ENCODE peak calls at places on chromosome 21, in five cellular contexts. M, U, R, X and N are unnamed samples.

GRCh38 chr21:46048926-46049889 is 48.7 kb upstream of the COL6A2 start:
- DNase-seq in M (peak; percentile 98), U (no peak), R (peak; percentile 92), X (peak; percentile 61), N (no peak)

GRCh38 chr21:28614816-28615215 is 377.9 kb downstream of the LTN1 start:
- DNase-seq in M (no peak), U (no peak), R (no peak), X (no peak), N (no peak)

GRCh38 chr21:36839123-36839522 is 127.3 kb downstream of the HLCS start:
- DNase-seq in M (peak; percentile 87), U (no peak), R (no peak), X (no peak), N (no peak)

GRCh38 chr21:39882186-39882882 is 15.1 kb downstream of the PCP4 start:
- DNase-seq in M (no peak), U (no peak), R (no peak), X (no peak), N (no peak)

GRCh38 chr21:41186763-41187536 is 19.0 kb downstream of the BACE2 start:
- DNase-seq in M (no peak), U (no peak), R (no peak), X (no peak), N (no peak)

GRCh38 chr21:45220106-45220505 is 67.6 kb downstream of the POFUT2 start:
- DNase-seq in M (peak; percentile 59), U (no peak), R (peak; percentile 63), X (no peak), N (no peak)

GRCh38 chr21:45021428-45022347 is 52.7 kb upstream of the ADARB1 start:
- DNase-seq in M (no peak), U (no peak), R (no peak), X (peak; percentile 64), N (no peak)

GRCh38 chr21:44920694-44921604 is at the start of gene ITGB2:
- DNase-seq in M (no peak), U (no peak), R (peak; percentile 55), X (peak; percentile 94), N (no peak)

GRCh38 chr21:29024474-29025327 is at the start of gene USP16:
- DNase-seq in M (peak; percentile 100), U (peak; percentile 93), R (peak; percentile 96), X (peak; percentile 93), N (peak; percentile 99)

GRCh38 chr21:18499761-18500376 is 96.3 kb upstream of the TMPRSS15 start:
- DNase-seq in M (peak; percentile 73), U (no peak), R (peak; percentile 21), X (no peak), N (no peak)

GRCh38 chr21:45874716-45875415 is 106.7 kb upstream of the COL6A1 start:
- DNase-seq in M (peak; percentile 98), U (no peak), R (peak; percentile 21), X (peak; percentile 76), N (peak; percentile 91)

GRCh38 chr21:36104306-36105300 is 30.3 kb upstream of the CBR3 start:
- DNase-seq in M (peak; percentile 70), U (no peak), R (peak; percentile 43), X (no peak), N (no peak)

GRCh38 chr21:41167348-41168342 is at the start of gene BACE2:
- DNase-seq in M (peak; percentile 63), U (no peak), R (peak; percentile 81), X (peak; percentile 91), N (no peak)

GRCh38 chr21:17492415-17493168 is 20.3 kb upstream of the CXADR start:
- DNase-seq in M (peak; percentile 61), U (no peak), R (no peak), X (no peak), N (peak; percentile 92)

GRCh38 chr21:14454642-14455009 is 71.7 kb upstream of the HSPA13 start:
- DNase-seq in M (no peak), U (no peak), R (no peak), X (no peak), N (no peak)

GRCh38 chr21:40681164-40681859 is 165.6 kb downstream of the DSCAM start:
- DNase-seq in M (no peak), U (no peak), R (no peak), X (no peak), N (no peak)

GRCh38 chr21:29056005-29056404 is 17.4 kb downstream of the CCT8 start:
- DNase-seq in M (no peak), U (no peak), R (no peak), X (no peak), N (no peak)

GRCh38 chr21:45329261-45330074 is 41.8 kb upstream of the POFUT2 start:
- DNase-seq in M (no peak), U (no peak), R (no peak), X (peak; percentile 83), N (no peak)

GRCh38 chr21:42391297-42391696 is 4.6 kb downstream of the TMPRSS3 start:
- DNase-seq in M (no peak), U (no peak), R (no peak), X (peak; percentile 14), N (no peak)

GRCh38 chr21:30480145-30480544 is at the start of gene KRTAP19-1:
- DNase-seq in M (no peak), U (no peak), R (no peak), X (no peak), N (no peak)

GRCh38 chr21:45837936-45838335 is 143.6 kb upstream of the COL6A1 start:
- DNase-seq in M (no peak), U (no peak), R (no peak), X (no peak), N (no peak)

GRCh38 chr21:27024316-27024715 is 57.4 kb upstream of the ADAMTS5 start:
- DNase-seq in M (peak; percentile 83), U (no peak), R (no peak), X (no peak), N (no peak)

GRCh38 chr21:27734146-27734545 is 767.3 kb upstream of the ADAMTS5 start:
- DNase-seq in M (peak; percentile 96), U (no peak), R (no peak), X (no peak), N (peak; percentile 90)

GRCh38 chr21:18603246-18603645 is 199.7 kb upstream of the TMPRSS15 start:
- DNase-seq in M (no peak), U (no peak), R (no peak), X (no peak), N (no peak)

GRCh38 chr21:41215856-41216408 is 48.0 kb downstream of the BACE2 start:
- DNase-seq in M (no peak), U (no peak), R (no peak), X (no peak), N (no peak)

GRCh38 chr21:16241500-16241963 is 511.8 kb downstream of the USP25 start:
- DNase-seq in M (peak; percentile 41), U (no peak), R (no peak), X (no peak), N (no peak)

GRCh38 chr21:43809346-43809799 is 20.0 kb downstream of the RRP1 start:
- DNase-seq in M (no peak), U (no peak), R (no peak), X (peak; percentile 77), N (no peak)

GRCh38 chr21:43809853-43810504 is 20.6 kb downstream of the RRP1 start:
- DNase-seq in M (no peak), U (no peak), R (no peak), X (peak; percentile 77), N (no peak)

GRCh38 chr21:43812139-43812821 is 22.9 kb downstream of the RRP1 start:
- DNase-seq in M (no peak), U (no peak), R (peak; percentile 47), X (peak; percentile 86), N (no peak)

GRCh38 chr21:43811262-43812105 is 22.1 kb downstream of the RRP1 start:
- DNase-seq in M (no peak), U (no peak), R (no peak), X (peak; percentile 65), N (no peak)

GRCh38 chr21:43810505-43811261 is 21.3 kb downstream of the RRP1 start:
- DNase-seq in M (peak; percentile 61), U (no peak), R (peak; percentile 78), X (peak; percentile 97), N (no peak)
- H3K4me3 ChIP-seq in M (no peak overlapping the region), U (no peak overlapping the region), R (no peak overlapping the region), X (no peak overlapping the region), N (no peak overlapping the region)

DNA sequence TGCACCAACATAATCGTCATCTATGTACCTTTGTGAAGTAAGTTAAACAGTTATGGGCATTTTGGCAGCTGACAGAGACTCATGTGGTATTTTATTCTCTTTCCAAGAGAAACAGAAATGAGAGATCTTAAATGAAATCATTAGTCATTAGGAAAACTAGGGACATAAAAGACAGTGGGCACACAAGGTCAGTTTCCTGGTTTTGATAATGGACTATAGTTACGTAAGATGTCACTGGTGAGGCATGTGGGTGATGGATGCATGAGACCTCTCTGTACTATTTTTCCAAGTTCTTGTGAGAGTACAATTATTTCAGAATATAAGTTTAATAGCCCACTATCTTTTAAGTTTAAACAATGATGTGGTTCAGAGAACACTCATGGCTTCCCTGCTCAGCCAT is 216.9 kb downstream of the APP start:
- DNase-seq in M (no peak), U (no peak), R (no peak), X (no peak), N (no peak)
- TF ChIP-seq CTCF in M (no peak), U (no peak), R (no peak), X (no peak), N (no peak)

GRCh38 chr21:34513109-34513675 is 1.2 kb upstream of the KCNE1 start:
- DNase-seq in M (no peak), U (no peak), R (no peak), X (no peak), N (peak; percentile 44)

GRCh38 chr21:34510148-34511142 is 1.6 kb downstream of the KCNE1 start:
- DNase-seq in M (peak; percentile 89), U (no peak), R (peak; percentile 67), X (peak; percentile 94), N (peak; percentile 50)

GRCh38 chr21:34511154-34511553 is 856 bp downstream of the KCNE1 start:
- DNase-seq in M (no peak), U (no peak), R (no peak), X (no peak), N (peak; percentile 46)

GRCh38 chr21:34511787-34512451 is at the start of gene KCNE1:
- DNase-seq in M (peak; percentile 57), U (no peak), R (peak; percentile 69), X (peak; percentile 86), N (no peak)

GRCh38 chr21:34509151-34509550 is 2.9 kb downstream of the KCNE1 start:
- DNase-seq in M (no peak), U (no peak), R (no peak), X (peak; percentile 76), N (no peak)
- H3K4me3 ChIP-seq in M (no peak overlapping the region), U (no peak overlapping the region), R (no peak overlapping the region), X (no peak overlapping the region), N (no peak overlapping the region)

GRCh38 chr21:33608559-33608958 is 20.1 kb upstream of the DONSON start:
- DNase-seq in M (no peak), U (no peak), R (no peak), X (no peak), N (peak; percentile 30)

DNA sequence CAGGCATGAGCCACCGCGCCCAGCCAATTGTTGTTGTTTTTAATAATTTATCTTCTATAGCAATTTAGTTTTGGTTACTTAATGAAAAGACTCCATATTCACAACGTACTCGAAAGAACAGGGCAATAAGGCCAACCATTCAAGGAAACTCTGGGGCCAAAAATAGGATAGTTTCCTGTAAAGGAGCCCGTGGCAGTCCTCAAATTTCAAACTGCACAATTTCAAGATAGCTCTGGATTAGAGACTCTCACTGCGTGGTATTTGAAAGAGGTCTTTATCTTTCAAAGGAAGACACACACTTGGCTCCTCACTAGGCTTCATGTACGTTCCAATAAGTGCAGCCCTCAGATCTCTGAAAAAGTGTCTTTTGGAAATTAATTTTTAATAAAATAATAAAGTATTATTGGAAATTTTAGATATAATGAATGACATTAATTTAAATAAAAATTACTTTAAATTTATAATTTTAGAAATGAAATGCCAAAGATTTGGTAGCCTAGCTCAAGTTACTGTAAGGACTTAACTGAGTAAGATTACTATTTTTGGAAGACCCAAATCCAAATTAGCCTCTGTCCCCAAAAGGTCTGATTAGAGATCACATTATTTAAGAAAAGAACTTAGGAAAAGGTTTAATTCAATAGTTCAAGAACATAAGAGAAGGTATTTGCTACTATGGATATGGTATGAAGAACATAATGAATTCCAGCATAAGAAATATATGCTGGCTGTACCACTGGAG is 22.7 kb upstream of the DONSON start:
- DNase-seq in M (no peak), U (no peak), R (no peak), X (no peak), N (no peak)
- TF ChIP-seq CTCF in M (no peak), U (no peak), R (no peak), X (no peak), N (no peak)